ENCODE peak calls at places on chromosomes 4 and X, in nine cellular contexts. One of them, this sample, is unnamed.

GRCh38 chr4:157271166-157271869 is 50.8 kb downstream of the GRIA2 start:
- DNase-seq in CD8-positive, alpha-beta memory T cell: no peak
- DNase-seq in WERI-Rb-1: no peak
- DNase-seq in SK-N-SH: no peak
- DNase-seq in fibroblast of mammary gland: peak
- DNase-seq in tibial nerve: no peak
- DNase-seq in neuronal stem cell: no peak
- DNase-seq in GM12878: no peak
- DNase-seq in A549: no peak
- DNase-seq in this sample: no peak

GRCh38 chr4:184680698-184681097 is 31.2 kb downstream of the PRIMPOL start:
- DNase-seq in neuronal stem cell: no peak
- DNase-seq in tibial nerve: no peak
- DNase-seq in A549: no peak
- DNase-seq in CD8-positive, alpha-beta memory T cell: no peak
- DNase-seq in fibroblast of mammary gland: no peak
- DNase-seq in SK-N-SH: no peak
- DNase-seq in WERI-Rb-1: no peak
- DNase-seq in GM12878: no peak
- DNase-seq in this sample: no peak

GRCh38 chrX:139083191-139083590 is 371.7 kb upstream of the FGF13 start:
- DNase-seq in neuronal stem cell: no peak
- DNase-seq in A549: no peak
- DNase-seq in SK-N-SH: no peak
- DNase-seq in WERI-Rb-1: no peak
- DNase-seq in GM12878: no peak
- DNase-seq in tibial nerve: no peak
- DNase-seq in fibroblast of mammary gland: no peak
- DNase-seq in CD8-positive, alpha-beta memory T cell: no peak
- DNase-seq in this sample: no peak

GRCh38 chr4:60396680-60397079 is 803.4 kb upstream of the ADGRL3 start:
- DNase-seq in WERI-Rb-1: no peak
- DNase-seq in GM12878: no peak
- DNase-seq in neuronal stem cell: no peak
- DNase-seq in CD8-positive, alpha-beta memory T cell: no peak
- DNase-seq in fibroblast of mammary gland: no peak
- DNase-seq in A549: no peak
- DNase-seq in tibial nerve: no peak
- DNase-seq in SK-N-SH: peak
- DNase-seq in this sample: peak

GRCh38 chr4:23312686-23313085 is 577.2 kb downstream of the PPARGC1A start:
- DNase-seq in fibroblast of mammary gland: no peak
- DNase-seq in WERI-Rb-1: no peak
- DNase-seq in A549: no peak
- DNase-seq in neuronal stem cell: no peak
- DNase-seq in SK-N-SH: no peak
- DNase-seq in CD8-positive, alpha-beta memory T cell: no peak
- DNase-seq in GM12878: no peak
- DNase-seq in tibial nerve: no peak
- DNase-seq in this sample: no peak

GRCh38 chrX:87744391-87744790 is 226.8 kb downstream of the KLHL4 start:
- DNase-seq in tibial nerve: no peak
- DNase-seq in CD8-positive, alpha-beta memory T cell: no peak
- DNase-seq in fibroblast of mammary gland: no peak
- DNase-seq in GM12878: no peak
- DNase-seq in A549: no peak
- DNase-seq in SK-N-SH: no peak
- DNase-seq in WERI-Rb-1: no peak
- DNase-seq in neuronal stem cell: no peak
- DNase-seq in this sample: no peak

GRCh38 chr4:1353186-1354055 is 6.4 kb downstream of the UVSSA start:
- DNase-seq in GM12878: no peak
- DNase-seq in fibroblast of mammary gland: no peak
- DNase-seq in neuronal stem cell: no peak
- DNase-seq in A549: no peak
- DNase-seq in CD8-positive, alpha-beta memory T cell: no peak
- DNase-seq in WERI-Rb-1: no peak
- DNase-seq in SK-N-SH: no peak
- DNase-seq in tibial nerve: no peak
- DNase-seq in this sample: no peak

GRCh38 chrX:116657071-116657470 is 194.3 kb upstream of the CT83 start:
- DNase-seq in fibroblast of mammary gland: no peak
- DNase-seq in tibial nerve: no peak
- DNase-seq in GM12878: no peak
- DNase-seq in SK-N-SH: no peak
- DNase-seq in A549: no peak
- DNase-seq in neuronal stem cell: no peak
- DNase-seq in WERI-Rb-1: no peak
- DNase-seq in CD8-positive, alpha-beta memory T cell: no peak
- DNase-seq in this sample: no peak

GRCh38 chr4:105036991-105037390 is 109.7 kb upstream of the TET2 start:
- DNase-seq in A549: no peak
- DNase-seq in CD8-positive, alpha-beta memory T cell: no peak
- DNase-seq in tibial nerve: no peak
- DNase-seq in GM12878: no peak
- DNase-seq in SK-N-SH: no peak
- DNase-seq in WERI-Rb-1: no peak
- DNase-seq in neuronal stem cell: no peak
- DNase-seq in fibroblast of mammary gland: no peak
- DNase-seq in this sample: no peak

GRCh38 chr4:65791111-65791806 is 121.0 kb upstream of the EPHA5 start:
- DNase-seq in tibial nerve: no peak
- DNase-seq in A549: no peak
- DNase-seq in CD8-positive, alpha-beta memory T cell: no peak
- DNase-seq in SK-N-SH: no peak
- DNase-seq in GM12878: no peak
- DNase-seq in fibroblast of mammary gland: peak
- DNase-seq in neuronal stem cell: no peak
- DNase-seq in WERI-Rb-1: no peak
- DNase-seq in this sample: peak

GRCh38 chr4:78656968-78657445 is 105.4 kb downstream of the ANXA3 start:
- DNase-seq in A549: no peak
- DNase-seq in CD8-positive, alpha-beta memory T cell: no peak
- DNase-seq in SK-N-SH: no peak
- DNase-seq in GM12878: no peak
- DNase-seq in tibial nerve: peak
- DNase-seq in WERI-Rb-1: no peak
- DNase-seq in neuronal stem cell: no peak
- DNase-seq in fibroblast of mammary gland: no peak
- DNase-seq in this sample: no peak

GRCh38 chr4:124686279-124686678 is 26.3 kb downstream of the ANKRD50 start:
- DNase-seq in SK-N-SH: peak
- DNase-seq in neuronal stem cell: peak
- DNase-seq in A549: no peak
- DNase-seq in WERI-Rb-1: no peak
- DNase-seq in GM12878: no peak
- DNase-seq in fibroblast of mammary gland: no peak
- DNase-seq in CD8-positive, alpha-beta memory T cell: no peak
- DNase-seq in tibial nerve: no peak
- DNase-seq in this sample: no peak

GRCh38 chrX:23592741-23593140 is 74.6 kb upstream of the PRDX4 start:
- DNase-seq in GM12878: no peak
- DNase-seq in A549: no peak
- DNase-seq in CD8-positive, alpha-beta memory T cell: no peak
- DNase-seq in fibroblast of mammary gland: no peak
- DNase-seq in SK-N-SH: no peak
- DNase-seq in tibial nerve: no peak
- DNase-seq in WERI-Rb-1: no peak
- DNase-seq in neuronal stem cell: no peak
- DNase-seq in this sample: no peak

GRCh38 chr4:183747931-183748664 is 89.0 kb downstream of the TRAPPC11 start:
- DNase-seq in A549: no peak
- DNase-seq in WERI-Rb-1: no peak
- DNase-seq in fibroblast of mammary gland: no peak
- DNase-seq in SK-N-SH: peak
- DNase-seq in tibial nerve: no peak
- DNase-seq in neuronal stem cell: no peak
- DNase-seq in GM12878: no peak
- DNase-seq in CD8-positive, alpha-beta memory T cell: no peak
- DNase-seq in this sample: no peak

DNA sequence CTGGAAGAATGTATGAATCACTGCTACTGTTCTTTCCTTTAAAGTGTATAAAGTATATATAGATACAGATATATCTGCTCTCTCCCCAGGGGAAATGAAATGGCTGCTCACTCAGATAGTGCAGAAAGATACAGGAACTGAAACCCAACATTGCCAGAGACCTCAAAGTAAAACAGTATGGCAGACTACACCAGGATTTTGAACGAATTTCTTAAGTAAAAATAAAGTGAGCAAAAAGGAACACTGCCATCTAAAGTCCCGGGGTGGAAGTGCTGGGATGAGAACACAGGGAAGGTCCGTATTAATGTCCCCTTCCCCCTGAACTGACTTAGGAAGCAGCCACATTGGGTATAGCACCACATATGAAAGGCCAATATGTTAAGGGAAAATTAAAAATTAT is 93.4 kb downstream of the TMA16 start:
- DNase-seq in CD8-positive, alpha-beta memory T cell: no peak
- DNase-seq in tibial nerve: no peak
- DNase-seq in SK-N-SH: peak
- DNase-seq in WERI-Rb-1: peak
- DNase-seq in A549: peak
- DNase-seq in GM12878: peak
- DNase-seq in neuronal stem cell: no peak
- DNase-seq in fibroblast of mammary gland: no peak
- DNase-seq in this sample: no peak
- H3K4me3 ChIP-seq in CD8-positive, alpha-beta memory T cell: no peak
- H3K4me3 ChIP-seq in tibial nerve: no peak
- H3K4me3 ChIP-seq in SK-N-SH: peak
- H3K4me3 ChIP-seq in WERI-Rb-1: no peak
- H3K4me3 ChIP-seq in A549: no peak
- H3K4me3 ChIP-seq in GM12878: no peak
- H3K4me3 ChIP-seq in neuronal stem cell: no peak
- H3K4me3 ChIP-seq in fibroblast of mammary gland: no peak
- H3K4me3 ChIP-seq in this sample: no peak

GRCh38 chrX:22147214-22147613 is 115.1 kb downstream of the PHEX start:
- DNase-seq in tibial nerve: no peak
- DNase-seq in WERI-Rb-1: no peak
- DNase-seq in CD8-positive, alpha-beta memory T cell: no peak
- DNase-seq in fibroblast of mammary gland: no peak
- DNase-seq in neuronal stem cell: no peak
- DNase-seq in SK-N-SH: no peak
- DNase-seq in GM12878: no peak
- DNase-seq in A549: no peak
- DNase-seq in this sample: no peak
- H3K4me3 ChIP-seq in tibial nerve: no peak
- H3K4me3 ChIP-seq in WERI-Rb-1: no peak
- H3K4me3 ChIP-seq in CD8-positive, alpha-beta memory T cell: no peak
- H3K4me3 ChIP-seq in fibroblast of mammary gland: no peak
- H3K4me3 ChIP-seq in neuronal stem cell: no peak
- H3K4me3 ChIP-seq in SK-N-SH: no peak
- H3K4me3 ChIP-seq in GM12878: no peak
- H3K4me3 ChIP-seq in A549: no peak
- H3K4me3 ChIP-seq in this sample: no peak

GRCh38 chrX:40094041-40094899 is 3.5 kb downstream of the BCOR start:
- DNase-seq in fibroblast of mammary gland: no peak
- DNase-seq in A549: no peak
- DNase-seq in tibial nerve: peak
- DNase-seq in SK-N-SH: peak
- DNase-seq in WERI-Rb-1: peak
- DNase-seq in neuronal stem cell: no peak
- DNase-seq in CD8-positive, alpha-beta memory T cell: no peak
- DNase-seq in GM12878: no peak
- DNase-seq in this sample: peak
- H3K4me3 ChIP-seq in fibroblast of mammary gland: peak
- H3K4me3 ChIP-seq in A549: peak
- H3K4me3 ChIP-seq in tibial nerve: peak
- H3K4me3 ChIP-seq in SK-N-SH: peak
- H3K4me3 ChIP-seq in WERI-Rb-1: peak
- H3K4me3 ChIP-seq in neuronal stem cell: peak
- H3K4me3 ChIP-seq in CD8-positive, alpha-beta memory T cell: peak
- H3K4me3 ChIP-seq in GM12878: peak
- H3K4me3 ChIP-seq in this sample: peak

GRCh38 chr4:89245459-89245858 is 62.1 kb downstream of the GPRIN3 start:
- DNase-seq in GM12878: no peak
- DNase-seq in fibroblast of mammary gland: no peak
- DNase-seq in CD8-positive, alpha-beta memory T cell: no peak
- DNase-seq in neuronal stem cell: no peak
- DNase-seq in SK-N-SH: no peak
- DNase-seq in WERI-Rb-1: peak
- DNase-seq in tibial nerve: no peak
- DNase-seq in A549: no peak
- DNase-seq in this sample: no peak

GRCh38 chr4:89248879-89249281 is 58.7 kb downstream of the GPRIN3 start:
- DNase-seq in WERI-Rb-1: no peak
- DNase-seq in GM12878: no peak
- DNase-seq in SK-N-SH: no peak
- DNase-seq in tibial nerve: no peak
- DNase-seq in fibroblast of mammary gland: no peak
- DNase-seq in CD8-positive, alpha-beta memory T cell: no peak
- DNase-seq in neuronal stem cell: no peak
- DNase-seq in A549: no peak
- DNase-seq in this sample: no peak

GRCh38 chr4:89243741-89244252 is 63.8 kb downstream of the GPRIN3 start:
- DNase-seq in neuronal stem cell: no peak
- DNase-seq in A549: no peak
- DNase-seq in fibroblast of mammary gland: no peak
- DNase-seq in GM12878: no peak
- DNase-seq in CD8-positive, alpha-beta memory T cell: no peak
- DNase-seq in tibial nerve: no peak
- DNase-seq in WERI-Rb-1: no peak
- DNase-seq in SK-N-SH: no peak
- DNase-seq in this sample: no peak

GRCh38 chr4:89247951-89248350 is 59.6 kb downstream of the GPRIN3 start:
- DNase-seq in fibroblast of mammary gland: no peak
- DNase-seq in A549: no peak
- DNase-seq in neuronal stem cell: no peak
- DNase-seq in SK-N-SH: no peak
- DNase-seq in CD8-positive, alpha-beta memory T cell: no peak
- DNase-seq in WERI-Rb-1: peak
- DNase-seq in GM12878: no peak
- DNase-seq in tibial nerve: no peak
- DNase-seq in this sample: no peak

DNA sequence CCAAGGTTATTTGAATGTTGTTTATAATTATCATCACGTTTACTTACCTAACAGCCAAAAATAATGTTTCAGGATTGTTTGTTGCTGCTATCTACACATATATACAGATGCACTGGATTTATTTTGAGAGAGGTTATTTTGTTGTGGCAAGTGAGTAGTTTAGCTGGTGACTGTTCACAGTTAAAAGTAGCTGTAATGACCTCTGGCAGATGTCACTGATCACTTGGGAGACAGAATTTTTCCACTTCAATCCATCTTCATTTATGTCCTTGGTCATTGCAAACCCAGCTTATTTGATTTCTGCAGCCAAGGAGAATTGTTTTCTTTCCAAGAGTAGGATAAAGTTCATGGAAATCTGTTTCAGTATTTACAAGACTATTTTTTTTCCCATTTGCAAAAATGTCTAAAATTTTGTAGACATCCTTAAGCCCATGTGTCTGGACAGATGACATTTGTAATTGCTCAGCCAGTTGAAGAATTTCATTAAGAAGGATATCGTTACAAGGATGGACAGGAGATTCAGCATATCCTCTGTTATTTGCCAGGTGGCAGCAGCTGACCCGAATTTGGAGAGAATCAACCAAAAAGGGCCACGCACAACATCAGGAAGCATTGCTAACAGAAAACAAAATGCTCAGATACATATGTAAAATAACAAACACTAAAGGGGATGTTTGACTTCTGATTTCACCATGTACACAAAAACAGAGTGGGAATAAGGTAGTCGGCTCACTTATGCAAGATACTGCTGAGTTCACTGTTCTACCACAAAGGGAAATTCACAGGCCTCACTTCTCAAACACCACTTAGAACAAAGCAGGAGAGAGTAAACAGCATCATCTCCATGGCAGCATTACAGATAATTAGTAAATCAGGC is 64.5 kb downstream of the GPRIN3 start:
- DNase-seq in A549: no peak
- DNase-seq in CD8-positive, alpha-beta memory T cell: no peak
- DNase-seq in fibroblast of mammary gland: no peak
- DNase-seq in tibial nerve: no peak
- DNase-seq in SK-N-SH: no peak
- DNase-seq in neuronal stem cell: no peak
- DNase-seq in GM12878: no peak
- DNase-seq in WERI-Rb-1: no peak
- DNase-seq in this sample: no peak
- H3K4me3 ChIP-seq in A549: no peak
- H3K4me3 ChIP-seq in CD8-positive, alpha-beta memory T cell: no peak
- H3K4me3 ChIP-seq in fibroblast of mammary gland: no peak
- H3K4me3 ChIP-seq in tibial nerve: no peak
- H3K4me3 ChIP-seq in SK-N-SH: no peak
- H3K4me3 ChIP-seq in neuronal stem cell: no peak
- H3K4me3 ChIP-seq in GM12878: no peak
- H3K4me3 ChIP-seq in WERI-Rb-1: no peak
- H3K4me3 ChIP-seq in this sample: no peak

This sample was measured in cardiac fibroblast.